ENCODE peak calls at places on chromosomes 7 and 10, in five cellular contexts. One of them, this sample, is unnamed.
A peak's percentile ranks its signal among the peaks of the same experiment; 100 is the strongest.

GRCh38 chr10:115082521-115082920 is 10.6 kb upstream of the ATRNL1 start:
- DNase-seq in GM12878: no peak
- DNase-seq in HepG2: no peak
- DNase-seq in HCT116: no peak
- DNase-seq in K562: no peak
- DNase-seq in this sample: no peak

GRCh38 chr7:16004661-16005060 is 318.2 kb upstream of the MEOX2 start:
- DNase-seq in GM12878: no peak
- DNase-seq in HepG2: no peak
- DNase-seq in HCT116: no peak
- DNase-seq in K562: no peak
- DNase-seq in this sample: no peak

GRCh38 chr7:128172963-128173362 is 68.1 kb upstream of the LEP start:
- DNase-seq in GM12878: no peak
- DNase-seq in HepG2: no peak
- DNase-seq in HCT116: no peak
- DNase-seq in K562: no peak
- DNase-seq in this sample: no peak

GRCh38 chr7:11587814-11588213 is 244.2 kb downstream of the THSD7A start:
- DNase-seq in GM12878: no peak
- DNase-seq in HepG2: no peak
- DNase-seq in HCT116: no peak
- DNase-seq in K562: no peak
- DNase-seq in this sample: no peak

GRCh38 chr7:9407816-9408215 is 974.4 kb downstream of the NXPH1 start:
- DNase-seq in GM12878: no peak
- DNase-seq in HepG2: no peak
- DNase-seq in HCT116: no peak
- DNase-seq in K562: no peak
- DNase-seq in this sample: no peak

GRCh38 chr10:123043409-123043925 is 34.7 kb downstream of the ACADSB start:
- DNase-seq in GM12878: peak; percentile 30
- DNase-seq in HepG2: peak; percentile 71
- DNase-seq in HCT116: peak; percentile 80
- DNase-seq in K562: peak; percentile 71
- DNase-seq in this sample: peak; percentile 91

GRCh38 chr7:136883046-136883445 is 14.6 kb downstream of the CHRM2 start:
- DNase-seq in GM12878: no peak
- DNase-seq in HepG2: no peak
- DNase-seq in HCT116: no peak
- DNase-seq in K562: no peak
- DNase-seq in this sample: peak; percentile 27

GRCh38 chr7:97126483-97127171 is 9.1 kb downstream of the SDHAF3 start:
- DNase-seq in GM12878: no peak
- DNase-seq in HepG2: no peak
- DNase-seq in HCT116: no peak
- DNase-seq in K562: peak; percentile 60
- DNase-seq in this sample: peak; percentile 68

GRCh38 chr7:30900803-30901362 is 10.8 kb upstream of the AQP1 start:
- DNase-seq in GM12878: no peak
- DNase-seq in HepG2: no peak
- DNase-seq in HCT116: no peak
- DNase-seq in K562: no peak
- DNase-seq in this sample: no peak

DNA sequence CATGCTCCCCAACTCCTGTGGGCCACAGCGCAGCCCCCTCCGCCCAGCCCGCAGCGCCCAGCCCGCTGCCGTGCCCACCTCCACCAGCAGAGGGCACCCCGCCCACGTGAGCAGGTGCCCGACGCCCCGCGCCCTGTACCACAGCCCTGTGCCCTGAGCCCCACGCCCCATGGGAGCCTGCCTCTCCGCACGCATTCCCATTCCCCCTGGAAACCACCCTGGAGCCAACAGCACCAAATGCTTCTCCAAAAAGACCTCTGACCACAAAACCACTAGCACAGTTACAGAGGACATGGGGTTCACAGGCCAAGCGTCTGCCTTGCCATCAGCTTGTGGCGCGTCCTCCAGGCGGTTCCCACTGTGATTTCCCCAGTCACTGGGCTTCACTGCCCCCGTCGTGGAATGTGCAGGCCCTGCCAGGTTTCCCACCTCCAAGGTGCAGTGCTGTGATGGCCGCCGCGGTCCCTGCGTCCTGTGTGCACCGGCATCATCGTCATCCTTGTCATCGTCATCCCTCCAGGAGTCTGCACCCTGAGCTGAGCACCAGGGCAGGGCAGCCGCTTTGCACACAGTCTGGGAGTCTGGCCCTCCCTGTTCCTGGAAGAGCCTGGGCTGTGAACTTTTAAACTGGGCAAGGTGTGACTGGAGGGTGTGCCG is 61.7 kb downstream of the PWWP2B start:
- DNase-seq in GM12878: no peak
- DNase-seq in HepG2: no peak
- DNase-seq in HCT116: no peak
- DNase-seq in K562: peak; percentile 63
- DNase-seq in this sample: peak; percentile 78
- TF ChIP-seq EZH2 in GM12878: no peak
- TF ChIP-seq EZH2 in HepG2: no peak
- TF ChIP-seq EZH2 in HCT116: no peak
- TF ChIP-seq EZH2 in K562: no peak
- TF ChIP-seq EZH2 in this sample: no peak

GRCh38 chr7:95493844-95494243 is 8.1 kb downstream of the ASB4 start:
- DNase-seq in GM12878: no peak
- DNase-seq in HepG2: peak; percentile 85
- DNase-seq in HCT116: no peak
- DNase-seq in K562: no peak
- DNase-seq in this sample: no peak
- H2AFZ ChIP-seq in GM12878: no peak overlapping the region
- H2AFZ ChIP-seq in HepG2: no peak overlapping the region
- H2AFZ ChIP-seq in HCT116: no peak overlapping the region
- H2AFZ ChIP-seq in K562: no peak overlapping the region
- H2AFZ ChIP-seq in this sample: no peak overlapping the region

GRCh38 chr10:13728898-13729535 is 142.3 kb downstream of the PRPF18 start:
- DNase-seq in GM12878: no peak
- DNase-seq in HepG2: no peak
- DNase-seq in HCT116: no peak
- DNase-seq in K562: no peak
- DNase-seq in this sample: no peak
- TF ChIP-seq REST in GM12878: no peak
- TF ChIP-seq REST in HepG2: no peak
- TF ChIP-seq REST in HCT116: no peak
- TF ChIP-seq REST in K562: no peak
- TF ChIP-seq REST in this sample: no peak

DNA sequence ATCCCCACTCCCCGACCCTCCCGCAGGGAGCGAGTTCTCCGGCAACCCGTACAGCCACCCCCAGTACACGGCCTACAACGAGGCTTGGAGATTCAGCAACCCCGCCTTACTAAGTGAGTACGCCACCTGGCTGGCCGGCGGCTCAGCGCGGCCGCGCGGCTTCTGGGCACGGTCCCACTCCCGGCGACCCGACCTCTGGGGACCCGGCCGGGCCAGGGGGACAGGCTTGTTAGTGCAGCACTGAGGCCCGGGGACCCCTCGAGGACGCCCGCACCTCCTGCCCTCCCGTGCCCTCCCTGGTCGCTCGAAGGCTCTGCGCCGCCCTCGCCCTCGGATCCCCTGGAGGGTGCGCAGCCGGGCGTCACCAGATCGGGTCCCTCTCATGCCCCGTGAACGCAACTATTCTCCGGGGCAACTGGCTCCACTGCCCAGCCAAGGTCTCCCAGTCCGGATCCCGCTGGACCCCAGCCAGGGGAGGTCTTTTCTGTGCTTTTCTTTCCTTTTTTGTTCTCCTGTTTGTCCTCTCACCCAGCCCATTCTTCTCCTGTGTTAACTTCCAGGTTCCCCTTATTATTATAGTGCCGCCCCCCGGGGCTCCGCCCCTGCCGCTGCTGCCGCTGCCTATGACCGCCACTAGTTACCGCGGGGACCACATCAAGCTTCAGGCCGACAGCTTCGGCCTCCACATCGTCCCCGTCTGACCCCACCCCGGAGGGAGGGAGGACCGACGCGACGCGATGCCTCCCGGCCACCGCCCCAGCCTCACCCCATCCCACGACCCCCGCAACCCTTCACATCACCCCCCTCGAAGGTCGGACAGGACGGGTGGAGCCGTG is 81.8 kb downstream of the PAX2 start:
- DNase-seq in GM12878: no peak
- DNase-seq in HepG2: no peak
- DNase-seq in HCT116: peak; percentile 56
- DNase-seq in K562: peak; percentile 19
- DNase-seq in this sample: peak; percentile 61
- TF ChIP-seq EZH2 in GM12878: peak; percentile 91
- TF ChIP-seq EZH2 in HepG2: peak; percentile 27
- TF ChIP-seq EZH2 in HCT116: no peak
- TF ChIP-seq EZH2 in K562: no peak
- TF ChIP-seq EZH2 in this sample: peak; percentile 87

GRCh38 chr10:31749981-31750850 is 178.4 kb downstream of the ARHGAP12 start:
- DNase-seq in GM12878: no peak
- DNase-seq in HepG2: no peak
- DNase-seq in HCT116: no peak
- DNase-seq in K562: no peak
- DNase-seq in this sample: no peak
- H2AFZ ChIP-seq in GM12878: no peak overlapping the region
- H2AFZ ChIP-seq in HepG2: no peak overlapping the region
- H2AFZ ChIP-seq in HCT116: no peak overlapping the region
- H2AFZ ChIP-seq in K562: no peak overlapping the region
- H2AFZ ChIP-seq in this sample: peak overlapping the region; percentile 84